ENCODE peak calls at places on chromosome 20, in nine cellular contexts. G, A, E, Z, F, H, C, S and U are unnamed samples.

GRCh38 chr20:25005661-25006060 is 13.1 kb upstream of the APMAP start:
- DNase-seq in G (no peak), A (no peak), E (peak), Z (peak), F (no peak), H (no peak), C (no peak), S (no peak), U (peak)

GRCh38 chr20:1632228-1632577 is 12.4 kb upstream of the SIRPB1 start:
- DNase-seq in G (no peak), A (no peak), E (no peak), Z (no peak), F (no peak), H (peak), C (no peak), S (no peak), U (no peak)

GRCh38 chr20:48879609-48880008 is 41.9 kb upstream of the ARFGEF2 start:
- DNase-seq in G (no peak), A (no peak), E (no peak), Z (no peak), F (no peak), H (no peak), C (no peak), S (no peak), U (no peak)

GRCh38 chr20:57282691-57283361 is 16.4 kb upstream of the BMP7 start:
- DNase-seq in G (no peak), A (no peak), E (no peak), Z (no peak), F (no peak), H (no peak), C (peak), S (no peak), U (no peak)

GRCh38 chr20:46820682-46821081 is 74.0 kb upstream of the EYA2 start:
- DNase-seq in G (no peak), A (no peak), E (no peak), Z (no peak), F (no peak), H (no peak), C (no peak), S (peak), U (no peak)

GRCh38 chr20:58048096-58048702 is 180.3 kb downstream of the ANKRD60 start:
- DNase-seq in G (no peak), A (peak), E (peak), Z (no peak), F (peak), H (peak), C (peak), S (peak), U (peak)

GRCh38 chr20:58511364-58511763 is 3.8 kb downstream of the APCDD1L start:
- DNase-seq in G (no peak), A (peak), E (no peak), Z (no peak), F (no peak), H (no peak), C (no peak), S (peak), U (peak)

GRCh38 chr20:10960416-10960815 is 286.6 kb upstream of the JAG1 start:
- DNase-seq in G (no peak), A (no peak), E (no peak), Z (no peak), F (no peak), H (no peak), C (no peak), S (no peak), U (no peak)

GRCh38 chr20:40688129-40689099 is 622 bp downstream of the MAFB start:
- DNase-seq in G (peak), A (peak), E (no peak), Z (no peak), F (no peak), H (no peak), C (no peak), S (no peak), U (no peak)

GRCh38 chr20:49893242-49894072 is 21.9 kb downstream of the SPATA2 start:
- DNase-seq in G (no peak), A (no peak), E (no peak), Z (no peak), F (no peak), H (peak), C (no peak), S (no peak), U (no peak)

GRCh38 chr20:2834401-2834800 is 6.1 kb downstream of the PCED1A start:
- DNase-seq in G (no peak), A (no peak), E (no peak), Z (no peak), F (no peak), H (no peak), C (no peak), S (no peak), U (no peak)

GRCh38 chr20:9103955-9104354 is 35.1 kb downstream of the PLCB4 start:
- DNase-seq in G (no peak), A (no peak), E (no peak), Z (no peak), F (no peak), H (no peak), C (no peak), S (peak), U (no peak)

GRCh38 chr20:1376453-1377270 is 16.2 kb downstream of the FKBP1A start:
- DNase-seq in G (no peak), A (no peak), E (peak), Z (no peak), F (no peak), H (peak), C (no peak), S (no peak), U (no peak)

GRCh38 chr20:31843288-31843687 is 2.1 kb downstream of the FOXS1 start:
- DNase-seq in G (no peak), A (no peak), E (no peak), Z (no peak), F (no peak), H (no peak), C (no peak), S (no peak), U (no peak)

GRCh38 chr20:47334022-47334551 is 22.4 kb downstream of the ZMYND8 start:
- DNase-seq in G (no peak), A (peak), E (no peak), Z (no peak), F (peak), H (no peak), C (no peak), S (peak), U (peak)

GRCh38 chr20:11103866-11104265 is 430.1 kb upstream of the JAG1 start:
- DNase-seq in G (no peak), A (peak), E (no peak), Z (no peak), F (no peak), H (no peak), C (no peak), S (peak), U (no peak)

GRCh38 chr20:59824711-59825562 is 108.5 kb downstream of the SYCP2 start:
- DNase-seq in G (no peak), A (no peak), E (peak), Z (peak), F (no peak), H (no peak), C (no peak), S (no peak), U (no peak)

GRCh38 chr20:61186771-61187170 is 65.3 kb upstream of the CDH4 start:
- DNase-seq in G (no peak), A (peak), E (no peak), Z (no peak), F (no peak), H (no peak), C (no peak), S (no peak), U (no peak)

GRCh38 chr20:31919756-31920155 is 32.1 kb downstream of the PDRG1 start:
- DNase-seq in G (no peak), A (no peak), E (peak), Z (no peak), F (no peak), H (no peak), C (no peak), S (no peak), U (no peak)

GRCh38 chr20:49230575-49231211 is 11.5 kb downstream of the DDX27 start:
- DNase-seq in G (peak), A (no peak), E (no peak), Z (peak), F (no peak), H (no peak), C (no peak), S (peak), U (no peak)

GRCh38 chr20:9978395-9979004 is 56.3 kb upstream of the ANKEF1 start:
- DNase-seq in G (no peak), A (peak), E (peak), Z (peak), F (peak), H (peak), C (peak), S (peak), U (peak)

GRCh38 chr20:53157443-53158408 is 185.6 kb downstream of the TSHZ2 start:
- DNase-seq in G (peak), A (peak), E (peak), Z (peak), F (peak), H (peak), C (peak), S (peak), U (peak)

GRCh38 chr20:59625214-59625922 is 21.0 kb downstream of the PHACTR3 start:
- DNase-seq in G (no peak), A (no peak), E (no peak), Z (no peak), F (no peak), H (no peak), C (no peak), S (no peak), U (no peak)

GRCh38 chr20:10511507-10512231 is 76.6 kb downstream of the SLX4IP start:
- DNase-seq in G (peak), A (peak), E (peak), Z (peak), F (peak), H (peak), C (peak), S (peak), U (peak)

GRCh38 chr20:6908673-6909072 is 141.2 kb downstream of the BMP2 start:
- DNase-seq in G (no peak), A (no peak), E (peak), Z (no peak), F (no peak), H (no peak), C (no peak), S (peak), U (no peak)

GRCh38 chr20:57071283-57071701 is 195.1 kb downstream of the BMP7 start:
- DNase-seq in G (no peak), A (no peak), E (peak), Z (no peak), F (no peak), H (no peak), C (no peak), S (no peak), U (no peak)

GRCh38 chr20:48455606-48456360 is 372.0 kb downstream of the PREX1 start:
- DNase-seq in G (no peak), A (no peak), E (peak), Z (no peak), F (no peak), H (no peak), C (no peak), S (peak), U (no peak)

GRCh38 chr20:38060536-38060935 is 27.0 kb downstream of the RPRD1B start:
- DNase-seq in G (no peak), A (no peak), E (no peak), Z (no peak), F (no peak), H (no peak), C (no peak), S (no peak), U (peak)
- H3K4me3 ChIP-seq in G (no peak), A (no peak), E (no peak), Z (no peak), F (no peak), H (no peak), C (peak), S (no peak), U (no peak)

GRCh38 chr20:62777528-62777830 is 18.8 kb upstream of the MRGBP start:
- DNase-seq in G (no peak), A (no peak), E (no peak), Z (no peak), F (no peak), H (no peak), C (no peak), S (no peak), U (no peak)

GRCh38 chr20:62776035-62776691 is 20.1 kb upstream of the MRGBP start:
- DNase-seq in G (no peak), A (no peak), E (no peak), Z (no peak), F (no peak), H (no peak), C (no peak), S (no peak), U (no peak)

GRCh38 chr20:62778058-62778457 is 18.2 kb upstream of the MRGBP start:
- DNase-seq in G (no peak), A (no peak), E (no peak), Z (no peak), F (no peak), H (no peak), C (no peak), S (no peak), U (no peak)

GRCh38 chr20:62775206-62775605 is 21.1 kb upstream of the MRGBP start:
- DNase-seq in G (no peak), A (no peak), E (no peak), Z (no peak), F (no peak), H (no peak), C (no peak), S (no peak), U (no peak)

GRCh38 chr20:62776692-62777527 is 19.4 kb upstream of the MRGBP start:
- DNase-seq in G (no peak), A (no peak), E (peak), Z (peak), F (no peak), H (peak), C (peak), S (peak), U (no peak)
- TF ChIP-seq CTCF in G (no peak), A (no peak), E (no peak), Z (no peak), F (no peak), H (no peak), C (no peak), S (no peak), U (no peak)

GRCh38 chr20:38150595-38151170 is 14.4 kb downstream of the TGM2 start:
- DNase-seq in G (no peak), A (no peak), E (no peak), Z (no peak), F (no peak), H (no peak), C (no peak), S (no peak), U (no peak)

GRCh38 chr20:38153011-38153329 is 12.1 kb downstream of the TGM2 start:
- DNase-seq in G (no peak), A (no peak), E (no peak), Z (peak), F (peak), H (no peak), C (no peak), S (no peak), U (no peak)

GRCh38 chr20:38151455-38151854 is 13.6 kb downstream of the TGM2 start:
- DNase-seq in G (no peak), A (no peak), E (no peak), Z (no peak), F (no peak), H (no peak), C (no peak), S (no peak), U (no peak)

GRCh38 chr20:38153401-38153800 is 11.7 kb downstream of the TGM2 start:
- DNase-seq in G (no peak), A (no peak), E (no peak), Z (no peak), F (no peak), H (no peak), C (no peak), S (no peak), U (no peak)

GRCh38 chr20:38152175-38153010 is 12.7 kb downstream of the TGM2 start:
- DNase-seq in G (peak), A (peak), E (no peak), Z (peak), F (peak), H (peak), C (no peak), S (no peak), U (peak)
- H3K4me3 ChIP-seq in G (peak), A (no peak), E (no peak), Z (no peak), F (peak), H (no peak), C (no peak), S (no peak), U (no peak)

DNA sequence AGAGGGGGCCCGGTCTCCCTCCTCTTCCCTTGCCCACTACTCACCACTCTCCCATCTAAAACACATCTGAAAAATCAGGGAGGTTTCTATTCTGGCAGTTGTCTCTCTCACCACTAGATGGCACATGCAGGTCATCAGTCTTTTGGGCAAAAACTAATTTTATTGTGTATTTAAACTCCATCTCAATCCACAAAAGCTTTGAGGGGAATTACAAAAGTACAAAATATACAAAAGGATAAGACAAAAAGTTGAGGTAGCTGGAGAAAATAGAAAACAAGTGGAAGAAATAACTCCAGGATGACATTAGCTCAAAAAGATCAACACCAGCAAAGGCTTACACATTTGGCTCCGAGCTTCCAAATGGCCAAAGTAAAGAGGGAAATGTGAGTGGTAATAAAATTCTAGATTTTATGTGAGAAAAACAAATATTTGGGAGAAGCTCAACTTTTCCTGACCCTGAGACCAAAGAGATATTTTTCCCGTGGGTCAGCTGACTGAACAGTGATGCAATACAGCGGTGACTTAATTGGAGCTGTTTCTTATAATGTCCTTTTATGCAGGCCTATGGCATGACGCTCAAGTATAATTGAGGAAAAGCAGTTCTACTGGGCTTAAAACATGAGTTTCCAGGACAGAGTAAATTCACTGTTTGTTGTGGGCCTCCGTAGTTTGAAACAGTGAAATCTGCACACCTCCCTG is 79.8 kb upstream of the CHD6 start:
- DNase-seq in G (no peak), A (peak), E (peak), Z (peak), F (no peak), H (peak), C (peak), S (peak), U (peak)
- TF ChIP-seq CTCF in G (peak), A (peak), E (peak), Z (peak), F (peak), H (peak), C (peak), S (peak), U (peak)